ENCODE peak calls at places on chromosomes 12 and 14, in seven cellular contexts. T is B cell, O is uterus, A is GM12865, J is GM23338, R is cardiac muscle cell, P is brain microvascular endothelial cell. V is an unnamed sample.

GRCh38 chr12:104911942-104912341 is 46.1 kb downstream of the SLC41A2 start:
- DNase-seq in O (no peak), R (no peak), T (no peak), J (no peak), A (no peak), P (no peak), V (no peak)

GRCh38 chr12:109900752-109901580 is 892 bp downstream of the TCHP start:
- DNase-seq in T (no peak), J (peak; percentile 74), A (peak; percentile 24), O (no peak), P (no peak), R (no peak), V (no peak)

GRCh38 chr14:33765251-33765650 is 185.6 kb downstream of the EGLN3 start:
- DNase-seq in O (no peak), A (no peak), J (peak; percentile 70), T (no peak), R (peak; percentile 93), P (peak; percentile 60), V (no peak)

GRCh38 chr12:112422531-112422930 is 3.8 kb downstream of the PTPN11 start:
- DNase-seq in T (no peak), P (no peak), R (peak; percentile 38), A (no peak), J (peak; percentile 17), O (no peak), V (no peak)

GRCh38 chr12:89156862-89157262 is 195.4 kb downstream of the DUSP6 start:
- DNase-seq in R (peak; percentile 68), A (no peak), P (no peak), T (no peak), J (no peak), O (no peak), V (no peak)

GRCh38 chr14:32075636-32076277 is 1.3 kb upstream of the ARHGAP5 start:
- DNase-seq in A (peak; percentile 22), J (peak; percentile 30), P (peak; percentile 5), T (no peak), R (peak; percentile 24), O (no peak), V (no peak)

GRCh38 chr12:88923631-88924030 is 343.4 kb upstream of the KITLG start:
- DNase-seq in J (no peak), O (no peak), P (no peak), A (no peak), T (no peak), R (no peak), V (no peak)

GRCh38 chr12:113788020-113788856 is 177.9 kb downstream of the RBM19 start:
- DNase-seq in T (no peak), O (no peak), A (no peak), J (no peak), P (peak; percentile 73), R (peak; percentile 39), V (no peak)

GRCh38 chr12:113655919-113656318 is 184.2 kb upstream of the LHX5 start:
- DNase-seq in P (no peak), A (no peak), T (no peak), J (no peak), R (no peak), O (no peak), V (no peak)

GRCh38 chr12:51846911-51847829 is 1.3 kb downstream of the FIGNL2 start:
- DNase-seq in J (peak; percentile 89), A (no peak), O (peak; percentile 66), T (no peak), R (peak; percentile 20), P (no peak), V (no peak)

GRCh38 chr14:59427653-59428578 is 37.3 kb downstream of the GPR135 start:
- DNase-seq in J (no peak), T (no peak), A (no peak), O (peak; percentile 68), R (peak; percentile 69), P (peak; percentile 76), V (no peak)

DNA sequence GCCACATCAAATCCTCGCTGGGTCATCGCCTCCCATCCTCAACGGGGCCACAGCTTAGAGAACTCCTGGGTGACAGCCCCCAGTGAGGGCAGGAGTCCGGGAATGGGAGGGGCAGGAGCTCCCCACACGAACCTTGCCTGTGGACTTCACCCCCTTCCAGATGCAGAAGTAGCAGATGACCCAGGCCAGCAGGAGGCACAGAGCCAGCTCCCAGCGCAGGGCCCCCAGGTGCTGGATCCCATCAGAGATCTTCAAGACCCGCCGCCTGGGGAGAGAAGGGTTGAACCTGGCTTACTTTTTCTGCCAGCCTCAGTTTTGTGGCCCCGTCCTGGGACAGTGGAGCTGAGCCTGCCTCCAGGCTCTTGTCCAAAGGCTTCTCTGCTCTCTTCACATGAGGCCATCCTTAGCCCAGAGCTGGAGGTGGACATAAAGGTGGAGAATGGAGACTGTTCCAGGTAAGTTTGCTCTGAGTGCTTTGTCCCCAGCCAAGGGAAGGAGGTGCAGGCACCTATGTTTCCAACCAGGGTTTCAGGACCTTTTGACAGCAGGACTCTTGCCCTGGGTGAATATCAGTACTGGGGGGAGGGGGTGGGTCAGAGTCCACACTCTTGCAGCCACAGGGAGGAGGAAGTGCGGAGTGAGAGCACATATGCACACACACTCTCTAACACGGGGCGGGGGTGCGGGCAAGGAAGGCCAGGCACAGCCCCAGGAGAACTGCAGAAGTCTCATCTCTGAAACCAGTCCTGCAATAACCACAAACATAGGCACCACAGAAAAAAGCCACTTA is 23.3 kb upstream of the SLC6A12 start:
- DNase-seq in P (no peak), T (peak; percentile 21), J (no peak), R (no peak), A (no peak), O (no peak), V (no peak)
- TF ChIP-seq CTCF in P (no peak), T (no peak), J (no peak), R (no peak), A (no peak), O (no peak), V (no peak)

DNA sequence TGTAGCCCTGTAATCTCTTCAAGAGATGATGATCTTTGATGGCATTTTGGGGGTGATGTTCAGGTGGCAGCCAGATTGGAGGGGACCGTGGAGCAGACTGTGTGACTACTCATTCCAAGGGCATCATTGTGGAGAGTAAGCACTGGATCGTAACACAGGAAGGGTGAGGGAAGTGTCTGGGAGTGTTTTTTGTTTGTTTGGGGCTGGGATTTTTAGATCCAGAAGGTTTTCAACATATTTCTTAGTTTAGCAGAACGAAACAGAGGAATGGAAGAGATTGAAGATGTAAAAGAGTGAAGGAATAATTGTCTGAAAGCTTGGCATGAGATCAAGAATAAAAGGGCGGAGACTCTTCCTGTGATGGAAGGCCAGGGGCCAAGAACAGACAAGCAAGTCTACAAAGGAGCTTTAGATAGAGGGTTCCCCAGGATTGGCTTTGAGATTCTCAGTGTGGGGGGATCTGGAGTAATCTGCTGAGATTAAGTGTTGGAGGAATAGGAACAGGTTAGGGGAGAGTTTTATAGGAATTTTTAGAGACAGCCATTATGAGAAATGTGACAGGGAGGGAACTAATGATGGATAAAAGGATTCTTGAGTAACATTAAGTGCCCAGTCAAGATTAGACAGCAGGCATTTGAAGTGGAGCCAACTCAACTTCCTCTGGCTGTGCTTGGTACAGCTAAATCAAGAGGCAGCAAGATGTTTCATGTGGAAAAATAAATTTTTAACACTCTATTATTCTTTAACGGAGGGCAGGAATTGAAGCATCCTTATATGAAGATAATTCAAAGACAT is 79.7 kb upstream of the REP15 start:
- DNase-seq in J (no peak), P (no peak), O (no peak), T (no peak), A (no peak), R (peak; percentile 20), V (no peak)
- TF ChIP-seq CTCF in J (no peak), P (no peak), O (no peak), T (no peak), A (no peak), R (no peak), V (no peak)

GRCh38 chr12:75613981-75614380 is 102.6 kb upstream of the KRR1 start:
- DNase-seq in T (no peak), J (no peak), P (no peak), R (peak; percentile 30), A (no peak), O (no peak), V (no peak)

GRCh38 chr12:75606921-75607320 is 95.5 kb upstream of the KRR1 start:
- DNase-seq in J (no peak), R (no peak), A (no peak), T (no peak), P (no peak), O (no peak), V (no peak)

GRCh38 chr12:75606146-75606545 is 94.7 kb upstream of the KRR1 start:
- DNase-seq in T (no peak), A (no peak), J (no peak), R (no peak), P (no peak), O (no peak), V (no peak)

GRCh38 chr12:75611041-75611440 is 99.6 kb upstream of the KRR1 start:
- DNase-seq in O (no peak), R (no peak), T (no peak), P (no peak), A (no peak), J (peak; percentile 40), V (no peak)
- TF ChIP-seq CTCF in O (no peak), R (no peak), T (no peak), P (no peak), A (no peak), J (peak; percentile 54), V (no peak)

DNA sequence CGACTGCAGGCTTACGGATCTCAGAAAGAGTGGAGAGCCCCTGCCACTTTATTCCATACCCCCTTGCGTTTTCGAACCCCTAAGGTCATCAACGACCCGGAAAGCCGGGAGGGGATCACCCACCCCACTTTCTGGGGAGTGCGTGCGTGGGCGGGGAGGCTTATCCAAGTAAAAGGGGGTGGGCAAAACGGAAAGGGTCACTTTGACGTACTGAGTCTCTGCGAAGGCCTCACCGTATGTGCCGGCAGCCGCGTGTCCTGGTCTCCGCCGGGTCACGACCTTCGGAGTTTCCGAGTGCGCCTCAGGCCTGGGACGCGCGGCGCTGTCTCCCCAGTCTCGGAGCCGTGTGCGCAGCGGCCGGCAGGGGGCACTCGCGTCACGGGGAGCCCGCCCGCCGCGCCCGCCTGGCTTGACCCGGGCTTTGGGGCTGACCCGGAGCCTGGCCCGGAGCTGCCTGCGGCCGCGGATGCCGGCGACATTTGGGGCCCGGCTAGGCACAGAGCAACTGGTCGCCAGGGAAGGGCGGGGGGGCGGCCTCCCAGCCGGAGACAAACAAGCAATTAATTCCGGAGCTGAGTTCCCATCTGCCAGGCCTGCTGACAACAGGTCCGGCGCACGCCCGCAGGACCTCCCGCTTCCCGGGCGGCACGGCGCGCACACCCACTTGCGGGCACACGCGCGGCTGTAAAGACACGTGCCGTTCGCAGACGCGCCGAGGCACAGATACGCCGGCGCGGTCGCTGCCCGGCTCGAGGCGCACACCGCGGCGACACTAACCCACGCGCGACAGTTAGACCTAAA is 890 bp upstream of the KIF26A start:
- DNase-seq in O (peak; percentile 34), A (peak; percentile 55), J (peak; percentile 81), P (no peak), T (no peak), R (peak; percentile 42), V (no peak)
- TF ChIP-seq CTCF in O (peak; percentile 90), A (peak; percentile 74), J (peak; percentile 90), P (peak; percentile 52), T (peak; percentile 80), R (peak; percentile 66), V (peak; percentile 44)

GRCh38 chr12:71186571-71187288 is 28.9 kb upstream of the TSPAN8 start:
- DNase-seq in O (no peak), R (peak; percentile 71), T (no peak), P (no peak), A (no peak), J (no peak), V (no peak)
- TF ChIP-seq CTCF in O (no peak), R (no peak), T (no peak), P (no peak), A (no peak), J (no peak), V (no peak)

V was measured in AG09319.